ENCODE peak calls at places on chromosomes 4 and X, in ten cellular contexts. J, F, N, T, I, R, P, C, B and Y are unnamed samples.

GRCh38 chrX:149570668-149571067 is 16.6 kb downstream of the MAGEA9B start:
- DNase-seq in R (no peak), F (no peak), J (no peak), B (no peak), N (no peak), P (no peak), T (no peak), I (no peak), C (no peak), Y (no peak)

GRCh38 chr4:24032371-24032989 is 142.6 kb upstream of the PPARGC1A start:
- DNase-seq in T (no peak), J (no peak), I (peak; percentile 35), C (no peak), F (no peak), R (peak; percentile 4), B (peak; percentile 13), P (no peak), N (peak; percentile 8), Y (no peak)

GRCh38 chrX:139058831-139059495 is 347.4 kb upstream of the FGF13 start:
- DNase-seq in J (no peak), F (no peak), T (no peak), N (no peak), C (no peak), B (no peak), R (no peak), I (no peak), P (no peak), Y (no peak)

GRCh38 chrX:54178100-54178940 is 4.7 kb downstream of the FAM120C start:
- DNase-seq in T (no peak), B (peak; percentile 12), P (no peak), F (peak; percentile 36), J (no peak), I (no peak), C (no peak), R (no peak), N (no peak), Y (no peak)

GRCh38 chrX:10832103-10832502 is 211.7 kb upstream of the MID1 start:
- DNase-seq in B (no peak), R (no peak), C (no peak), I (no peak), F (no peak), J (no peak), N (no peak), P (no peak), T (no peak), Y (no peak)

GRCh38 chr4:76257824-76258223 is 6.3 kb downstream of the FAM47E start:
- DNase-seq in N (no peak), F (no peak), P (no peak), J (no peak), R (no peak), T (no peak), I (no peak), B (no peak), C (no peak), Y (no peak)

GRCh38 chrX:126342859-126343258 is 176.8 kb upstream of the DCAF12L2 start:
- DNase-seq in B (no peak), N (no peak), T (no peak), I (peak; percentile 69), P (no peak), F (no peak), J (no peak), R (no peak), C (no peak), Y (no peak)

GRCh38 chrX:41621236-41621651 is 67.5 kb upstream of the GPR34 start:
- DNase-seq in F (peak; percentile 24), C (no peak), N (no peak), J (no peak), R (peak; percentile 40), B (no peak), T (no peak), P (no peak), I (no peak), Y (no peak)

GRCh38 chr4:123867910-123868587 is 471.5 kb downstream of the SPRY1 start:
- DNase-seq in C (no peak), N (no peak), R (no peak), B (peak; percentile 25), J (no peak), T (no peak), I (no peak), F (no peak), P (no peak), Y (no peak)

GRCh38 chr4:123869517-123870282 is 473.1 kb downstream of the SPRY1 start:
- DNase-seq in T (no peak), J (no peak), B (no peak), R (no peak), I (no peak), P (no peak), F (no peak), N (no peak), C (no peak), Y (peak; percentile 69)

GRCh38 chr4:123866796-123867195 is 470.2 kb downstream of the SPRY1 start:
- DNase-seq in J (no peak), B (peak; percentile 16), N (no peak), T (no peak), C (no peak), P (no peak), R (no peak), F (no peak), I (no peak), Y (no peak)

GRCh38 chr4:123871351-123871750 is 474.8 kb downstream of the SPRY1 start:
- DNase-seq in F (no peak), I (no peak), N (no peak), J (no peak), R (no peak), C (no peak), T (no peak), B (no peak), P (no peak), Y (no peak)

GRCh38 chr4:123870283-123870876 is 473.8 kb downstream of the SPRY1 start:
- DNase-seq in B (peak; percentile 45), C (no peak), T (no peak), R (no peak), J (no peak), N (no peak), I (no peak), F (no peak), P (no peak), Y (no peak)
- TF ChIP-seq EP300 in B (no peak), C (no peak), T (no peak), R (no peak), J (no peak), N (no peak), I (no peak), F (no peak), P (no peak), Y (no peak)

GRCh38 chr4:80140237-80140636 is 57.1 kb upstream of the PRDM8 start:
- DNase-seq in R (no peak), C (no peak), F (no peak), P (no peak), J (no peak), B (no peak), N (no peak), I (no peak), T (no peak), Y (no peak)

GRCh38 chr4:80143305-80143679 is 54.0 kb upstream of the PRDM8 start:
- DNase-seq in I (no peak), F (no peak), T (no peak), R (no peak), N (no peak), C (no peak), J (no peak), P (no peak), B (no peak), Y (no peak)

GRCh38 chr4:80139668-80140067 is 57.6 kb upstream of the PRDM8 start:
- DNase-seq in B (no peak), P (no peak), F (no peak), J (no peak), I (no peak), C (no peak), R (no peak), N (no peak), T (no peak), Y (no peak)

GRCh38 chr4:80142396-80143304 is 54.7 kb upstream of the PRDM8 start:
- DNase-seq in B (no peak), I (no peak), F (no peak), C (no peak), R (no peak), T (no peak), P (no peak), N (no peak), J (no peak), Y (no peak)

DNA sequence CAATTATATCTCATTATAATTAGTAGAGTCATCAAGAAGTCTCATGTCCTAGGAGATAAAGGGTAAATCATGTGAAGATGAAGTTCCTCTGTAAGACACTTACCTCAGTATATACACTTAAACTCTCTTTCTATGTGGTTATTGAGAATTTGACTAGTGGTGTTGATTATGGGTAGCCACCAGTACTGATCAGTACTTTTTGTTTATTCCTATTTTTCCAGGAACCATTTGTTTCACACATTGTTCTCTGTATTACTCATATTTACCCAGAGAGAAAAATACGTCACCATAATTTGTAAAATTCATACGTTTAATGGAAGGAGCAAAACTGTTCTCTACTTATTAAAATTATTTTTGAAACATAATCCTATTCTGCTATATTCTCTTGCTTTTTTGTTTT is 55.8 kb upstream of the PRDM8 start:
- DNase-seq in F (no peak), N (no peak), J (no peak), I (no peak), B (no peak), T (no peak), R (no peak), C (no peak), P (no peak), Y (no peak)
- TF ChIP-seq EP300 in F (no peak), N (no peak), J (no peak), I (no peak), B (no peak), T (no peak), R (no peak), C (no peak), P (no peak), Y (no peak)

DNA sequence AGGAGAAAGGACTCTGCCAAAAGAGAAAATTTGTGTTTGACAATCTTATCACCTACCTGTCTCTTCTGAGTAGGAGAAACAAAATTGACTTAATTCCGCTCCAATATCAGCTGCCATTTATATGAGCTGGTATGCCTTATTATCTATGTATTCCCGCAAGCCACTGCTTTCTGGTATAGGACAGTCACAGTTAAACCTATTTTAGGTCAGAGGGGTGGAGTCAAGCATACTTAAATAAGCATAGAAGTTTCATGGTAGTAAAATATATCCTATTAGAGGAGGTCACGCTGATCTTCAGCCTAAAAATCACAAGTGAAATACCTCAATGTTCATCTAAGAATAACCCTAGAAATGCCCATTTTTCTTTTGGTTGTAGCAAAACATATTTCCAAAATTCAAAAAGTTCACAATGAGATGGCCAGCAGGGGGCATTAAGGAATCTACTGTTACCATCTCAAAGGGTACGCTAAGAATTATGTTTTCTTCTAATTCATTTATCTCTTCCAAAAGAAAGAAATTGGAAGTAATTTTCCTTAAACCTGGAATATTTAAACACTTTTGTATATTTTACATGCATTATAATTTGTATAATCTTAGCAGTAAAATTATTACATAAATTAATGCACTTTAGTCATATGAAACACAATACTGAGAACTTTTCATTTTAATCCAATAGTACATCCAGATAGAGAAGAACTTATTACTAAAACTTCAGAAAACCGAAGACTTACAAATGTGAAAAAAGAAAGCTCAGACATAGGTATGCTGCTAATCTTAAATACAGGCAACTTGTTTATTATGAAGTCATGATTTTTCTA is 10.5 kb downstream of the PPAT start:
- DNase-seq in F (peak; percentile 16), N (peak; percentile 13), J (no peak), P (no peak), C (no peak), T (no peak), R (peak; percentile 39), B (no peak), I (peak; percentile 32), Y (no peak)
- TF ChIP-seq EP300 in F (no peak), N (no peak), J (no peak), P (no peak), C (no peak), T (no peak), R (no peak), B (no peak), I (no peak), Y (no peak)

GRCh38 chr4:127155121-127155520 is 477.6 kb upstream of the INTU start:
- DNase-seq in N (no peak), J (no peak), T (no peak), I (no peak), B (no peak), C (no peak), P (no peak), F (no peak), R (no peak), Y (no peak)
- TF ChIP-seq EP300 in N (no peak), J (no peak), T (no peak), I (no peak), B (no peak), C (no peak), P (no peak), F (no peak), R (no peak), Y (no peak)